ENCODE peak calls at places on chromosomes 4 and X, in eight cellular contexts. One of them, this sample, is unnamed.

GRCh38 chr4:185096032-185096653 is 46.9 kb upstream of the SLC25A4 start:
- DNase-seq in pancreas: no peak
- DNase-seq in AG04450: no peak
- DNase-seq in epithelial cell of esophagus: peak
- DNase-seq in foreskin fibroblast: peak
- DNase-seq in endodermal cell: no peak
- DNase-seq in stomach: peak
- DNase-seq in left lung: no peak
- DNase-seq in this sample: no peak

GRCh38 chr4:162506253-162506652 is 342.5 kb upstream of the FSTL5 start:
- DNase-seq in stomach: no peak
- DNase-seq in endodermal cell: no peak
- DNase-seq in pancreas: no peak
- DNase-seq in foreskin fibroblast: no peak
- DNase-seq in AG04450: no peak
- DNase-seq in left lung: no peak
- DNase-seq in epithelial cell of esophagus: no peak
- DNase-seq in this sample: peak

GRCh38 chrX:134971926-134972325 is 18.9 kb upstream of the SMIM10 start:
- DNase-seq in AG04450: no peak
- DNase-seq in endodermal cell: no peak
- DNase-seq in epithelial cell of esophagus: peak
- DNase-seq in pancreas: no peak
- DNase-seq in left lung: no peak
- DNase-seq in foreskin fibroblast: no peak
- DNase-seq in stomach: no peak
- DNase-seq in this sample: no peak

GRCh38 chr4:56691425-56691824 is 10.3 kb upstream of the HOPX start:
- DNase-seq in left lung: no peak
- DNase-seq in foreskin fibroblast: no peak
- DNase-seq in endodermal cell: no peak
- DNase-seq in stomach: no peak
- DNase-seq in pancreas: no peak
- DNase-seq in AG04450: no peak
- DNase-seq in epithelial cell of esophagus: no peak
- DNase-seq in this sample: no peak

GRCh38 chr4:41384992-41385391 is 128.3 kb downstream of the UCHL1 start:
- DNase-seq in pancreas: peak
- DNase-seq in epithelial cell of esophagus: no peak
- DNase-seq in endodermal cell: no peak
- DNase-seq in left lung: peak
- DNase-seq in AG04450: no peak
- DNase-seq in stomach: peak
- DNase-seq in foreskin fibroblast: peak
- DNase-seq in this sample: no peak

GRCh38 chr4:74970577-74970976 is 37.7 kb downstream of the PARM1 start:
- DNase-seq in left lung: no peak
- DNase-seq in foreskin fibroblast: no peak
- DNase-seq in epithelial cell of esophagus: no peak
- DNase-seq in AG04450: no peak
- DNase-seq in endodermal cell: no peak
- DNase-seq in pancreas: no peak
- DNase-seq in stomach: no peak
- DNase-seq in this sample: no peak

GRCh38 chrX:2608638-2609430 is 82.3 kb upstream of the CD99 start:
- DNase-seq in left lung: peak
- DNase-seq in foreskin fibroblast: peak
- DNase-seq in AG04450: peak
- DNase-seq in pancreas: peak
- DNase-seq in endodermal cell: peak
- DNase-seq in stomach: peak
- DNase-seq in epithelial cell of esophagus: peak
- DNase-seq in this sample: no peak

GRCh38 chr4:986949-987688 is at the start of gene IDUA:
- DNase-seq in epithelial cell of esophagus: peak
- DNase-seq in endodermal cell: peak
- DNase-seq in stomach: peak
- DNase-seq in pancreas: peak
- DNase-seq in foreskin fibroblast: peak
- DNase-seq in left lung: peak
- DNase-seq in AG04450: no peak
- DNase-seq in this sample: no peak

GRCh38 chr4:608236-608635 is 17.1 kb upstream of the PDE6B start:
- DNase-seq in endodermal cell: no peak
- DNase-seq in epithelial cell of esophagus: no peak
- DNase-seq in pancreas: no peak
- DNase-seq in AG04450: no peak
- DNase-seq in left lung: no peak
- DNase-seq in stomach: peak
- DNase-seq in foreskin fibroblast: no peak
- DNase-seq in this sample: no peak

GRCh38 chr4:8355864-8356565 is 84.5 kb downstream of the ACOX3 start:
- DNase-seq in foreskin fibroblast: peak
- DNase-seq in stomach: no peak
- DNase-seq in AG04450: no peak
- DNase-seq in pancreas: no peak
- DNase-seq in left lung: no peak
- DNase-seq in endodermal cell: peak
- DNase-seq in epithelial cell of esophagus: peak
- DNase-seq in this sample: no peak

GRCh38 chr4:3434891-3435683 is 6.7 kb upstream of the HGFAC start:
- DNase-seq in endodermal cell: peak
- DNase-seq in epithelial cell of esophagus: no peak
- DNase-seq in stomach: no peak
- DNase-seq in pancreas: no peak
- DNase-seq in foreskin fibroblast: no peak
- DNase-seq in left lung: peak
- DNase-seq in AG04450: no peak
- DNase-seq in this sample: no peak
- TF ChIP-seq CTCF in endodermal cell: peak
- TF ChIP-seq CTCF in epithelial cell of esophagus: peak
- TF ChIP-seq CTCF in stomach: no peak
- TF ChIP-seq CTCF in pancreas: no peak
- TF ChIP-seq CTCF in foreskin fibroblast: peak
- TF ChIP-seq CTCF in left lung: no peak
- TF ChIP-seq CTCF in AG04450: peak
- TF ChIP-seq CTCF in this sample: peak

GRCh38 chrX:111407948-111408347 is 4.0 kb downstream of the DCX start:
- DNase-seq in AG04450: no peak
- DNase-seq in stomach: no peak
- DNase-seq in left lung: no peak
- DNase-seq in epithelial cell of esophagus: no peak
- DNase-seq in foreskin fibroblast: no peak
- DNase-seq in pancreas: no peak
- DNase-seq in endodermal cell: no peak
- DNase-seq in this sample: no peak

GRCh38 chrX:111411591-111412371 is at the start of gene DCX:
- DNase-seq in foreskin fibroblast: no peak
- DNase-seq in epithelial cell of esophagus: no peak
- DNase-seq in AG04450: no peak
- DNase-seq in endodermal cell: peak
- DNase-seq in pancreas: no peak
- DNase-seq in stomach: no peak
- DNase-seq in left lung: no peak
- DNase-seq in this sample: no peak

GRCh38 chrX:111409326-111409725 is 2.7 kb downstream of the DCX start:
- DNase-seq in left lung: no peak
- DNase-seq in epithelial cell of esophagus: no peak
- DNase-seq in pancreas: no peak
- DNase-seq in endodermal cell: no peak
- DNase-seq in AG04450: no peak
- DNase-seq in foreskin fibroblast: no peak
- DNase-seq in stomach: no peak
- DNase-seq in this sample: no peak

GRCh38 chrX:111410451-111410850 is 1.5 kb downstream of the DCX start:
- DNase-seq in AG04450: no peak
- DNase-seq in stomach: no peak
- DNase-seq in endodermal cell: no peak
- DNase-seq in foreskin fibroblast: no peak
- DNase-seq in epithelial cell of esophagus: no peak
- DNase-seq in pancreas: no peak
- DNase-seq in left lung: no peak
- DNase-seq in this sample: no peak
- H3K4me3 ChIP-seq in AG04450: no peak
- H3K4me3 ChIP-seq in stomach: no peak
- H3K4me3 ChIP-seq in endodermal cell: no peak
- H3K4me3 ChIP-seq in foreskin fibroblast: no peak
- H3K4me3 ChIP-seq in epithelial cell of esophagus: no peak
- H3K4me3 ChIP-seq in pancreas: no peak
- H3K4me3 ChIP-seq in left lung: no peak
- H3K4me3 ChIP-seq in this sample: no peak

DNA sequence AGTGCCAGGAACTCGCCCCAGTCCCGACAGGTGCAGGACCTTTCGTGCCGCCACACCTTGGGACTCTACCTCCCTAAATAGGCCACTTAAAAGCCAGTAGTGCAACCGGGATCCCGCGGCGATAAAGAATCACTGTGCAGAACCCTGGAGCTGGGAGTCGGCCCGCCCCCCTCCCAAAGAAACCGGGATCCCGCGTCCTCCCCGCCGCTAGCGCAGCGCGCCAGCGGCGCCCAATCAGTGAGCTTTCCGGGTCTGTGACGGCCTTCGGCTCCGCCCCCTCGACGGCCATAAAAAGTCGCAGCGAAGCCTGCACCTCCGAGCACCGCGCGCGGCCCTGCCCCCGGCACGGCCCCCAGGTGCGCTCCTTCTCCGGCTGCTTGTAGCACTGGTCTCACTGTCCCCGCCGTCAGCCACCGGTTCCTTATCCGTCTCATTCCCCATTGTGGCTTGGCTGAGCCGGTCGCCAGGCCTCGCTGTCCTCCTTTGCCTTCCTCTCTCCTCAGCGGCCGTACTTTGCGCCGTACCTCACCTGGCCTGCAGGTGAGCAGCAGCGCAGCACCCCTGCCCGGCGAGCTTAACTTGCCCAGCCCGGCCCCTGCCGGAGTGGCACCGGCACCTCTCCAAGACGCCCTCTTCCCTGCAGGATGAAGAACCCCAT is at the start of gene LRAT:
- DNase-seq in epithelial cell of esophagus: peak
- DNase-seq in AG04450: no peak
- DNase-seq in endodermal cell: peak
- DNase-seq in left lung: peak
- DNase-seq in pancreas: peak
- DNase-seq in foreskin fibroblast: peak
- DNase-seq in stomach: peak
- DNase-seq in this sample: no peak
- TF ChIP-seq CTCF in epithelial cell of esophagus: peak
- TF ChIP-seq CTCF in AG04450: no peak
- TF ChIP-seq CTCF in endodermal cell: peak
- TF ChIP-seq CTCF in left lung: no peak
- TF ChIP-seq CTCF in pancreas: peak
- TF ChIP-seq CTCF in foreskin fibroblast: no peak
- TF ChIP-seq CTCF in stomach: no peak
- TF ChIP-seq CTCF in this sample: no peak

GRCh38 chr4:70943115-70943514 is 40.9 kb downstream of the MOB1B start:
- DNase-seq in pancreas: no peak
- DNase-seq in AG04450: no peak
- DNase-seq in foreskin fibroblast: no peak
- DNase-seq in stomach: no peak
- DNase-seq in epithelial cell of esophagus: no peak
- DNase-seq in endodermal cell: no peak
- DNase-seq in left lung: no peak
- DNase-seq in this sample: no peak
- H3K4me3 ChIP-seq in pancreas: no peak
- H3K4me3 ChIP-seq in AG04450: no peak
- H3K4me3 ChIP-seq in foreskin fibroblast: no peak
- H3K4me3 ChIP-seq in stomach: no peak
- H3K4me3 ChIP-seq in epithelial cell of esophagus: no peak
- H3K4me3 ChIP-seq in endodermal cell: no peak
- H3K4me3 ChIP-seq in left lung: no peak
- H3K4me3 ChIP-seq in this sample: no peak

GRCh38 chrX:115018040-115018647 is 728 bp upstream of the IL13RA2 start:
- DNase-seq in AG04450: no peak
- DNase-seq in left lung: no peak
- DNase-seq in epithelial cell of esophagus: no peak
- DNase-seq in pancreas: no peak
- DNase-seq in stomach: no peak
- DNase-seq in endodermal cell: peak
- DNase-seq in foreskin fibroblast: peak
- DNase-seq in this sample: no peak
- TF ChIP-seq CTCF in AG04450: no peak
- TF ChIP-seq CTCF in left lung: peak
- TF ChIP-seq CTCF in epithelial cell of esophagus: peak
- TF ChIP-seq CTCF in pancreas: peak
- TF ChIP-seq CTCF in stomach: no peak
- TF ChIP-seq CTCF in endodermal cell: peak
- TF ChIP-seq CTCF in foreskin fibroblast: no peak
- TF ChIP-seq CTCF in this sample: no peak